ENCODE peak calls at places on chromosomes 16 and 17, in six cellular contexts. G is osteocyte; O is stimulated activated CD4-positive, alpha-beta T cell treated with anti-CD3 and anti-CD28 coated beads, TNF-alpha, amount 100 ng/mL, for 4 hours; T is left cardiac atrium; X is ascending aorta; E is NCI-H1930. V is an unnamed sample.

GRCh38 chr17:28470266-28471126 is 2.9 kb upstream of the SLC13A2 start:
- DNase-seq in X (no peak), E (no peak), O (no peak), G (no peak), T (no peak), V (no peak)

GRCh38 chr17:4934173-4934979 is 2.3 kb downstream of the GP1BA start:
- DNase-seq in X (no peak), T (no peak), E (no peak), O (no peak), G (no peak), V (peak; percentile 86)

GRCh38 chr17:19812407-19812806 is 55.3 kb downstream of the ULK2 start:
- DNase-seq in G (no peak), E (no peak), O (no peak), T (no peak), X (no peak), V (peak; percentile 59)

GRCh38 chr16:48914070-48914469 is 304.1 kb upstream of the N4BP1 start:
- DNase-seq in T (no peak), E (no peak), X (no peak), O (no peak), G (no peak), V (peak; percentile 66)

GRCh38 chr17:71170070-71170469 is 950.8 kb upstream of the SOX9 start:
- DNase-seq in E (no peak), T (no peak), G (no peak), O (no peak), X (no peak), V (no peak)

GRCh38 chr17:30558313-30559195 is 81.3 kb downstream of the GOSR1 start:
- DNase-seq in O (no peak), E (no peak), T (no peak), G (peak; percentile 73), X (no peak), V (peak; percentile 49)

GRCh38 chr17:75723201-75723930 is 2.1 kb downstream of the ITGB4 start:
- DNase-seq in X (no peak), T (no peak), G (no peak), E (no peak), O (no peak), V (no peak)

GRCh38 chr16:25271421-25271820 is 13.8 kb upstream of the ZKSCAN2 start:
- DNase-seq in E (no peak), G (no peak), T (no peak), O (no peak), X (no peak), V (no peak)

V was measured in endodermal cell.